ENCODE peak calls at places on chromosomes 4 and X, in seven cellular contexts. C, Q, N, S, O, M and D are unnamed samples.

GRCh38 chr4:153790962-153791551 is 2.2 kb upstream of the SFRP2 start:
- DNase-seq in O (peak; percentile 55), Q (no peak), S (no peak), C (no peak), M (peak; percentile 85), N (no peak), D (peak; percentile 60)

GRCh38 chr4:36502350-36502749 is 220.9 kb downstream of the DTHD1 start:
- DNase-seq in O (no peak), S (no peak), N (no peak), Q (no peak), M (no peak), C (no peak), D (no peak)

GRCh38 chr4:6472387-6473263 is at the start of gene PPP2R2C:
- DNase-seq in M (peak; percentile 73), Q (no peak), O (no peak), N (no peak), S (no peak), C (peak; percentile 32), D (no peak)

GRCh38 chrX:43644124-43644701 is 11.9 kb upstream of the MAOA start:
- DNase-seq in N (no peak), M (no peak), O (no peak), C (peak; percentile 19), S (no peak), Q (no peak), D (no peak)

GRCh38 chr4:18389118-18389517 is 367.6 kb upstream of the LCORL start:
- DNase-seq in N (no peak), M (no peak), S (no peak), Q (no peak), O (no peak), C (no peak), D (no peak)

GRCh38 chr4:86302242-86302641 is 57.6 kb downstream of the MAPK10 start:
- DNase-seq in N (no peak), C (no peak), M (no peak), Q (no peak), S (no peak), O (peak; percentile 22), D (no peak)

GRCh38 chr4:56128231-56128630 is 179.5 kb downstream of the CEP135 start:
- DNase-seq in S (no peak), N (no peak), C (no peak), O (no peak), Q (no peak), M (no peak), D (no peak)

GRCh38 chr4:92184566-92184965 is 119.2 kb upstream of the GRID2 start:
- DNase-seq in Q (no peak), C (no peak), M (no peak), S (no peak), O (no peak), N (no peak), D (no peak)

GRCh38 chr4:1522606-1523005 is 116.4 kb upstream of the NKX1-1 start:
- DNase-seq in M (no peak), Q (no peak), S (no peak), C (no peak), N (no peak), O (no peak), D (peak; percentile 59)

GRCh38 chr4:141131738-141132688 is 1.3 kb downstream of the RNF150 start:
- DNase-seq in N (no peak), C (no peak), S (no peak), O (no peak), Q (peak; percentile 22), M (peak; percentile 84), D (peak; percentile 62)

GRCh38 chr4:24274401-24275035 is 309.8 kb downstream of the DHX15 start:
- DNase-seq in M (no peak), S (no peak), O (no peak), N (no peak), C (no peak), Q (no peak), D (no peak)

GRCh38 chr4:13656569-13656988 is 29.1 kb upstream of the BOD1L1 start:
- DNase-seq in O (peak; percentile 45), C (peak; percentile 20), Q (peak; percentile 14), S (no peak), N (peak; percentile 30), M (peak; percentile 88), D (peak; percentile 84)

GRCh38 chrX:123704781-123705180 is 28.1 kb downstream of the THOC2 start:
- DNase-seq in S (no peak), C (no peak), M (no peak), N (no peak), O (no peak), Q (no peak), D (no peak)

GRCh38 chr4:53068755-53069154 is 206.6 kb downstream of the RASL11B start:
- DNase-seq in Q (no peak), M (no peak), N (no peak), C (no peak), S (no peak), O (no peak), D (no peak)

GRCh38 chr4:65502151-65502691 is 168.1 kb downstream of the EPHA5 start:
- DNase-seq in N (no peak), O (no peak), Q (no peak), C (no peak), S (peak; percentile 57), M (no peak), D (no peak)

GRCh38 chrX:40952855-40953254 is 132.4 kb upstream of the USP9X start:
- DNase-seq in Q (no peak), O (no peak), M (no peak), N (no peak), C (no peak), S (no peak), D (no peak)

GRCh38 chr4:81166431-81166830 is 48.6 kb downstream of the PRKG2 start:
- DNase-seq in M (no peak), C (no peak), Q (no peak), S (no peak), O (no peak), N (no peak), D (no peak)

GRCh38 chr4:77453911-77454310 is 151.7 kb upstream of the CXCL13 start:
- DNase-seq in Q (no peak), N (no peak), S (no peak), M (no peak), C (no peak), O (no peak), D (no peak)

GRCh38 chrX:102067966-102068723 is 57.3 kb upstream of the TCEAL2 start:
- DNase-seq in Q (no peak), N (peak; percentile 10), M (no peak), S (no peak), O (no peak), C (peak; percentile 4), D (no peak)

GRCh38 chr4:97984545-97985131 is 158.6 kb downstream of the STPG2 start:
- DNase-seq in C (no peak), O (no peak), S (no peak), Q (no peak), N (no peak), M (no peak), D (no peak)

DNA sequence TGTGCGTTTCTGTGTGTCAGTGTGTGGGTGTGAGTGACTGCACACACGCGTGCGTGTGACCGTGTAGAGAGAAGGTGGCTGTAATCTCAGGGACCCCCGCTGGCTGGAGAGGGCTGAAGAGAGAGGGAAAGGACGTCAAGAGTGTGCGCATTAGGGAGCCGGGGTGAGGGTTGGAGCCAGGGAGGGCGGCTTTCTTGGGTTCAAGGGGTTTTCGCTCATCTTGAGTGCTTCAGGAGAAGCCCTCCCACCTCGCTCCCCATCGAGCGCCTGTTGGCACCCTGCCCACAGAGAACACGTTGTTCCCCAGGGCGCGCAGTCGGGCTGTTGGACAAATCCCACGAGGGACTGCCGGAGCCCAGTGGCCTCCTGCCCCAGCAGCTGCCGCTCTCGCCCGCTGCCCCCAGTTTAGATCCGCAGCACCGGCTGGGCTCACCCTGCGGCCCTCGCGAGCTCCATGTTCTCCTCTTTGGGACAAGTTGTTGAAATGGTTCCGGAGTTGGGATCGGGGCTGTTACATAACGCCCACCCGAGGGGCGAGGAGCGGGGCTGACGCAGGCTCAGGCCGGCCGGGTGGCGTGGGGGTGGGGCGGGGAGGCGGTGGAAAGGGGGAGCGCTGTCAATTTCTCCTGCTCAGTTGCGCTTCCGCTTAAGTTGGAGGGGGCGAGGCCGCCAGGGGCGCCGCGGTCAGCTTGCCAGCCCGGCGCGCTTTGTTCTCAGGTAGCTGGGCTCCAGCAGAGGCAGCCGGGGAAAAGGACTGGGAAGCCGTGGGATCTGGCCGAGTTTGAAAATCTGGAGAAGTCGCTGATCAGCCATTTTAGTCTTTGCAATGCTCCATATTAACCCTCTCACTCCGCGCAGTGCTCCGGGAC is 1.6 kb downstream of the GRIA2 start:
- DNase-seq in M (peak; percentile 83), C (no peak), Q (no peak), N (no peak), O (no peak), S (no peak), D (peak; percentile 48)
- H3K4me3 ChIP-seq in M (no peak overlapping the region), C (peak overlapping the region; percentile 33), Q (peak overlapping the region; percentile 43), N (no peak overlapping the region), O (peak overlapping the region; percentile 47), S (no peak overlapping the region), D (peak overlapping the region; percentile 13)

GRCh38 chrX:20269848-20270556 is 3.3 kb upstream of the RPS6KA3 start:
- DNase-seq in Q (no peak), S (no peak), N (no peak), M (no peak), C (no peak), O (no peak), D (no peak)

GRCh38 chrX:20267599-20267923 is 852 bp upstream of the RPS6KA3 start:
- DNase-seq in N (no peak), O (no peak), M (no peak), Q (no peak), S (no peak), C (no peak), D (no peak)

GRCh38 chrX:20265726-20266681 is 705 bp downstream of the RPS6KA3 start:
- DNase-seq in M (peak; percentile 85), C (peak; percentile 19), N (peak; percentile 14), Q (peak; percentile 22), S (no peak), O (peak; percentile 20), D (peak; percentile 52)

GRCh38 chrX:20266810-20267598 is at the start of gene RPS6KA3:
- DNase-seq in Q (peak; percentile 91), N (peak; percentile 88), S (no peak), M (peak; percentile 98), C (peak; percentile 63), O (peak; percentile 89), D (peak; percentile 96)

GRCh38 chrX:20267924-20268701 is 1.4 kb upstream of the RPS6KA3 start:
- DNase-seq in N (no peak), Q (peak; percentile 48), M (peak; percentile 90), O (peak; percentile 42), C (no peak), S (no peak), D (peak; percentile 74)
- H3K4me3 ChIP-seq in N (no peak overlapping the region), Q (peak overlapping the region; percentile 73), M (peak overlapping the region; percentile 36), O (peak overlapping the region; percentile 81), C (peak overlapping the region; percentile 65), S (peak overlapping the region; percentile 34), D (no peak overlapping the region)

GRCh38 chrX:10007604-10008003 is 40.4 kb downstream of the CLDN34 start:
- DNase-seq in S (no peak), N (peak; percentile 13), C (no peak), Q (no peak), O (no peak), M (no peak), D (no peak)
- H3K4me3 ChIP-seq in S (no peak overlapping the region), N (no peak overlapping the region), C (no peak overlapping the region), Q (no peak overlapping the region), O (no peak overlapping the region), M (no peak overlapping the region), D (no peak overlapping the region)

GRCh38 chr4:54930226-54930625 is 195.2 kb downstream of the KDR start:
- DNase-seq in N (no peak), M (no peak), O (no peak), Q (no peak), S (peak; percentile 9), C (no peak), D (no peak)

GRCh38 chr4:54929459-54929858 is 195.9 kb downstream of the KDR start:
- DNase-seq in C (no peak), S (no peak), Q (no peak), M (no peak), O (no peak), N (no peak), D (no peak)

GRCh38 chr4:54924891-54925290 is 200.5 kb downstream of the KDR start:
- DNase-seq in M (no peak), O (no peak), N (no peak), S (no peak), Q (no peak), C (no peak), D (no peak)
- H3K4me3 ChIP-seq in M (no peak overlapping the region), O (no peak overlapping the region), N (no peak overlapping the region), S (no peak overlapping the region), Q (no peak overlapping the region), C (no peak overlapping the region), D (no peak overlapping the region)